ENCODE peak calls at places on chromosomes 7 and 10, in ten cellular contexts. One of them, this sample, is unnamed.
A peak's percentile ranks its signal among the peaks of the same experiment; 100 is the strongest.

GRCh38 chr10:13650961-13651360 is 64.2 kb downstream of the PRPF18 start:
- DNase-seq in Peyer's patch: no peak
- DNase-seq in chondrocyte: no peak
- DNase-seq in fibroblast of lung: no peak
- DNase-seq in fibroblast of pulmonary artery: no peak
- DNase-seq in tibial nerve: no peak
- DNase-seq in lung: no peak
- DNase-seq in tibial artery: no peak
- DNase-seq in RWPE1: no peak
- DNase-seq in astrocyte: no peak
- DNase-seq in this sample: no peak

GRCh38 chr7:47574473-47575328 is 7.2 kb downstream of the TNS3 start:
- DNase-seq in Peyer's patch: no peak
- DNase-seq in lung: no peak
- DNase-seq in fibroblast of lung: no peak
- DNase-seq in astrocyte: peak; percentile 58
- DNase-seq in fibroblast of pulmonary artery: no peak
- DNase-seq in tibial nerve: no peak
- DNase-seq in chondrocyte: no peak
- DNase-seq in RWPE1: no peak
- DNase-seq in tibial artery: no peak
- DNase-seq in this sample: no peak

GRCh38 chr7:113383638-113384037 is 265.3 kb upstream of the SMIM30 start:
- DNase-seq in tibial nerve: no peak
- DNase-seq in astrocyte: no peak
- DNase-seq in RWPE1: no peak
- DNase-seq in lung: no peak
- DNase-seq in tibial artery: no peak
- DNase-seq in chondrocyte: no peak
- DNase-seq in Peyer's patch: no peak
- DNase-seq in fibroblast of pulmonary artery: no peak
- DNase-seq in fibroblast of lung: no peak
- DNase-seq in this sample: no peak

GRCh38 chr10:3074145-3074665 is 6.9 kb downstream of the PFKP start:
- DNase-seq in chondrocyte: no peak
- DNase-seq in fibroblast of pulmonary artery: no peak
- DNase-seq in RWPE1: peak; percentile 31
- DNase-seq in fibroblast of lung: no peak
- DNase-seq in tibial nerve: no peak
- DNase-seq in astrocyte: peak; percentile 53
- DNase-seq in tibial artery: no peak
- DNase-seq in lung: no peak
- DNase-seq in Peyer's patch: peak; percentile 66
- DNase-seq in this sample: no peak

GRCh38 chr10:92242910-92243671 is 47.8 kb downstream of the CPEB3 start:
- DNase-seq in RWPE1: peak; percentile 60
- DNase-seq in lung: peak; percentile 63
- DNase-seq in fibroblast of pulmonary artery: peak; percentile 77
- DNase-seq in chondrocyte: no peak
- DNase-seq in tibial nerve: peak; percentile 38
- DNase-seq in Peyer's patch: peak; percentile 52
- DNase-seq in astrocyte: peak; percentile 58
- DNase-seq in tibial artery: peak; percentile 54
- DNase-seq in fibroblast of lung: peak; percentile 69
- DNase-seq in this sample: peak; percentile 11

GRCh38 chr7:75842836-75843446 is 29.3 kb upstream of the CCL24 start:
- DNase-seq in chondrocyte: no peak
- DNase-seq in RWPE1: peak; percentile 85
- DNase-seq in astrocyte: peak; percentile 87
- DNase-seq in Peyer's patch: no peak
- DNase-seq in fibroblast of lung: peak; percentile 94
- DNase-seq in tibial artery: peak; percentile 44
- DNase-seq in lung: no peak
- DNase-seq in fibroblast of pulmonary artery: peak; percentile 98
- DNase-seq in tibial nerve: peak; percentile 30
- DNase-seq in this sample: no peak

GRCh38 chr10:110755781-110756180 is 111.6 kb downstream of the RBM20 start:
- DNase-seq in chondrocyte: no peak
- DNase-seq in fibroblast of pulmonary artery: no peak
- DNase-seq in tibial nerve: no peak
- DNase-seq in Peyer's patch: no peak
- DNase-seq in lung: no peak
- DNase-seq in astrocyte: no peak
- DNase-seq in fibroblast of lung: no peak
- DNase-seq in RWPE1: no peak
- DNase-seq in tibial artery: no peak
- DNase-seq in this sample: no peak

GRCh38 chr10:60989400-60989876 is 45.5 kb upstream of the RHOBTB1 start:
- DNase-seq in tibial nerve: no peak
- DNase-seq in tibial artery: no peak
- DNase-seq in RWPE1: peak; percentile 29
- DNase-seq in astrocyte: no peak
- DNase-seq in Peyer's patch: no peak
- DNase-seq in fibroblast of lung: no peak
- DNase-seq in chondrocyte: no peak
- DNase-seq in fibroblast of pulmonary artery: no peak
- DNase-seq in lung: no peak
- DNase-seq in this sample: no peak

GRCh38 chr10:70512149-70512611 is 33.6 kb downstream of the PALD1 start:
- DNase-seq in fibroblast of pulmonary artery: peak; percentile 10
- DNase-seq in tibial nerve: no peak
- DNase-seq in fibroblast of lung: peak; percentile 41
- DNase-seq in tibial artery: no peak
- DNase-seq in chondrocyte: no peak
- DNase-seq in RWPE1: no peak
- DNase-seq in lung: no peak
- DNase-seq in Peyer's patch: no peak
- DNase-seq in astrocyte: peak; percentile 16
- DNase-seq in this sample: no peak

GRCh38 chr7:13117103-13117502 is 429.7 kb downstream of the ARL4A start:
- DNase-seq in lung: no peak
- DNase-seq in Peyer's patch: no peak
- DNase-seq in chondrocyte: no peak
- DNase-seq in astrocyte: no peak
- DNase-seq in fibroblast of lung: peak; percentile 61
- DNase-seq in tibial artery: no peak
- DNase-seq in RWPE1: peak; percentile 35
- DNase-seq in tibial nerve: no peak
- DNase-seq in fibroblast of pulmonary artery: peak; percentile 50
- DNase-seq in this sample: no peak

GRCh38 chr10:44589181-44589884 is 204.4 kb upstream of the CXCL12 start:
- DNase-seq in chondrocyte: no peak
- DNase-seq in lung: no peak
- DNase-seq in astrocyte: no peak
- DNase-seq in Peyer's patch: no peak
- DNase-seq in fibroblast of lung: no peak
- DNase-seq in tibial artery: no peak
- DNase-seq in RWPE1: no peak
- DNase-seq in fibroblast of pulmonary artery: no peak
- DNase-seq in tibial nerve: no peak
- DNase-seq in this sample: no peak

GRCh38 chr10:130341325-130341724 is 205.1 kb downstream of the GLRX3 start:
- DNase-seq in tibial nerve: no peak
- DNase-seq in tibial artery: no peak
- DNase-seq in fibroblast of lung: no peak
- DNase-seq in astrocyte: no peak
- DNase-seq in chondrocyte: no peak
- DNase-seq in RWPE1: no peak
- DNase-seq in Peyer's patch: no peak
- DNase-seq in lung: no peak
- DNase-seq in fibroblast of pulmonary artery: no peak
- DNase-seq in this sample: peak; percentile 32
- TF ChIP-seq CTCF in tibial nerve: no peak
- TF ChIP-seq CTCF in tibial artery: peak; percentile 24
- TF ChIP-seq CTCF in fibroblast of lung: no peak
- TF ChIP-seq CTCF in astrocyte: no peak
- TF ChIP-seq CTCF in chondrocyte: peak; percentile 14
- TF ChIP-seq CTCF in RWPE1: no peak
- TF ChIP-seq CTCF in Peyer's patch: peak; percentile 16
- TF ChIP-seq CTCF in lung: no peak
- TF ChIP-seq CTCF in fibroblast of pulmonary artery: no peak
- TF ChIP-seq CTCF in this sample: peak; percentile 83

GRCh38 chr7:104643587-104644217 is 315.3 kb downstream of the LHFPL3 start:
- DNase-seq in fibroblast of lung: peak; percentile 1
- DNase-seq in Peyer's patch: no peak
- DNase-seq in tibial artery: no peak
- DNase-seq in chondrocyte: no peak
- DNase-seq in tibial nerve: no peak
- DNase-seq in lung: no peak
- DNase-seq in fibroblast of pulmonary artery: peak; percentile 34
- DNase-seq in astrocyte: no peak
- DNase-seq in RWPE1: peak; percentile 13
- DNase-seq in this sample: no peak
- TF ChIP-seq CTCF in fibroblast of lung: peak; percentile 30
- TF ChIP-seq CTCF in Peyer's patch: no peak
- TF ChIP-seq CTCF in tibial artery: no peak
- TF ChIP-seq CTCF in chondrocyte: peak; percentile 70
- TF ChIP-seq CTCF in tibial nerve: no peak
- TF ChIP-seq CTCF in lung: no peak
- TF ChIP-seq CTCF in fibroblast of pulmonary artery: peak; percentile 58
- TF ChIP-seq CTCF in astrocyte: peak; percentile 54
- TF ChIP-seq CTCF in RWPE1: peak; percentile 26
- TF ChIP-seq CTCF in this sample: peak; percentile 73

DNA sequence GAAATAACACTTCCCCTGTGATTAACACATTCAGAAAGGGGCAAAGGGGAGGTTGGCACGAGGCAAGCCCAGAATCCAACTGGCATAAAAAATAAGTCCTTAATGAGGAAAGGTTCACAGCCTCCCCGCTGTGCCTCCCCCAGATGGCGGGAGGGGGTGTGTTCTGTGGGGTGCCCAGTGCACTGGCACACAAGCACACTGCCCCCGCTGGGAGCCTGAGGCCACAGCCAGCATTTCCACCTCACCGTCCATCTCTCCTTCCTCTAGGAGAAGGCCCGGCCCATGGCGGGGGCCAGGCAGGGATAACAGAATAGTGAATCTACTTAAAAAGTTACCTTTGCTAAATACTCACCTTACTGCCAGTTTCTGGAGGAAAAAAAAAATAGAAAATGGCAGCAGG is 43.2 kb downstream of the PRKAG2 start:
- DNase-seq in chondrocyte: peak; percentile 77
- DNase-seq in RWPE1: no peak
- DNase-seq in astrocyte: no peak
- DNase-seq in fibroblast of pulmonary artery: no peak
- DNase-seq in tibial artery: no peak
- DNase-seq in tibial nerve: no peak
- DNase-seq in lung: no peak
- DNase-seq in fibroblast of lung: no peak
- DNase-seq in Peyer's patch: peak; percentile 24
- DNase-seq in this sample: no peak
- TF ChIP-seq CTCF in chondrocyte: no peak
- TF ChIP-seq CTCF in RWPE1: no peak
- TF ChIP-seq CTCF in astrocyte: no peak
- TF ChIP-seq CTCF in fibroblast of pulmonary artery: no peak
- TF ChIP-seq CTCF in tibial artery: no peak
- TF ChIP-seq CTCF in tibial nerve: no peak
- TF ChIP-seq CTCF in lung: no peak
- TF ChIP-seq CTCF in fibroblast of lung: no peak
- TF ChIP-seq CTCF in Peyer's patch: no peak
- TF ChIP-seq CTCF in this sample: no peak

DNA sequence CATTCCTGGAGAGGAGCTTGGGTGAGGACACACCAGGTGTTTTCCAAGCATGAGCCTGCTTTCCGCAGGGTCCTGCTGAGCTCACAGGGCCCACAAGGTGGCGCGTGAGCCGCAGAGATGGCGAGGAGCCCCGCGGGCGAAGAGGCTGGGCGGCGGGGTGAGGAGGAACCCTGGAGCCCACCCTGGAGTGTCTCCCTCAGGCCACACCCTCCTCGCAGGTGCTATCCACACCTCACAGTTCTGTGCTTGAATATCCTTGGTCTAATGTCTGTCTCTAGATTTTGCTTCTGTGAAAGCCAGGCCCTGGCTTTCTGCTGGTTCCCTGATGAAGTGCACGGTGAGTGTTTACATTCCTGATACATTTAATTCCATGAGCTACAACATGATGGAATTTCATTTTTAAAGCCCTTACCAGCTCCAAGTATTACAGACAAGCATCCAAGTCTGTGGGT is 433.6 kb downstream of the ACTR3B start:
- DNase-seq in lung: peak; percentile 33
- DNase-seq in RWPE1: no peak
- DNase-seq in tibial artery: no peak
- DNase-seq in tibial nerve: no peak
- DNase-seq in astrocyte: no peak
- DNase-seq in chondrocyte: no peak
- DNase-seq in Peyer's patch: no peak
- DNase-seq in fibroblast of lung: no peak
- DNase-seq in fibroblast of pulmonary artery: no peak
- DNase-seq in this sample: peak; percentile 32
- TF ChIP-seq CTCF in lung: peak; percentile 3
- TF ChIP-seq CTCF in RWPE1: no peak
- TF ChIP-seq CTCF in tibial artery: no peak
- TF ChIP-seq CTCF in tibial nerve: peak; percentile 29
- TF ChIP-seq CTCF in astrocyte: no peak
- TF ChIP-seq CTCF in chondrocyte: peak; percentile 24
- TF ChIP-seq CTCF in Peyer's patch: peak; percentile 3
- TF ChIP-seq CTCF in fibroblast of lung: no peak
- TF ChIP-seq CTCF in fibroblast of pulmonary artery: no peak
- TF ChIP-seq CTCF in this sample: peak; percentile 76

DNA sequence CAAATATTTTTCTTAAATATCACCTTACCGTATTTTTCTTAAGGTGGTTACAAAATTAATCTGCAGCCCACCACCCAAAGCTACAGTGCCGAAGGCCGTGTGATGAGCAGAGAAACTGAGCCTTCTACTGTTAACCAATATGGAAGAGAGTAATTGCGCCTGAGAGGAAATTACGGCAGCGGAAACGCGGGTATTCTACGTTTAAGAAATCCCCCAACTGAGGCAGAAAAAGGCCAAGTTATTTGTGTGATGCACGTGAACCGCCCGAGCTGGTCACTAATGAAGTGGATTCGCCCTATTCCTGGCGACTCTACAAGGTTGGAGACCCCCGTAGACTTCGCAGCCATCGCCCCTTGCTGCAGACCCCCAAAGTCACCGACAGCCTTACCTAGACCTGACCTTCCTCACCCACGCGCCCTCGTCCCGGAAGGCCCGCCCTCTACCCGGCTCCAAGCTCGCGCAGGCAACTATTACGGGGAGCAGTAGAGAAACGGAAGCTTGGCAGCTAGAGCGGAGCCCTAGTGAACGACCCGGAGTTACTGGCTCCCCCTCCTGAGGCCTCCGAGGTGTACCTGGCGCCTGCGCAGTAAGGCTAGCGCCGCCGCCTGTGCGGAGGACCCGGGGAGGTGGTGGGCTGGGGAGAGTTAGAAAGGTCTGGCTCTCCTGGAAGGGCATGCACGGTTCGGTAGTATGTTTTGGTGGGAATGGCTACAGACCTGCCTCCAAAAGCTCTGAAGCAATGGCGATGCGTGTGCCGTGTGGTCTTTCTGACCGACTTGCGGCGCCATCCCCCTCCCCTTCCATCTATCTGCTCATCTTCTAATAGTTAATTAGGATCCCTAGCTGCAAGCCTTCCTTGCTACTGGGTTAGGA is at the start of gene MRPS33:
- DNase-seq in RWPE1: peak; percentile 98
- DNase-seq in fibroblast of pulmonary artery: peak; percentile 97
- DNase-seq in astrocyte: peak; percentile 92
- DNase-seq in tibial nerve: peak; percentile 93
- DNase-seq in fibroblast of lung: peak; percentile 96
- DNase-seq in Peyer's patch: peak; percentile 92
- DNase-seq in tibial artery: peak; percentile 95
- DNase-seq in chondrocyte: peak; percentile 96
- DNase-seq in lung: peak; percentile 96
- DNase-seq in this sample: peak; percentile 89
- TF ChIP-seq CTCF in RWPE1: peak; percentile 93
- TF ChIP-seq CTCF in fibroblast of pulmonary artery: peak; percentile 25
- TF ChIP-seq CTCF in astrocyte: peak; percentile 50
- TF ChIP-seq CTCF in tibial nerve: peak; percentile 36
- TF ChIP-seq CTCF in fibroblast of lung: no peak
- TF ChIP-seq CTCF in Peyer's patch: peak; percentile 9
- TF ChIP-seq CTCF in tibial artery: peak; percentile 33
- TF ChIP-seq CTCF in chondrocyte: peak; percentile 85
- TF ChIP-seq CTCF in lung: peak; percentile 36
- TF ChIP-seq CTCF in this sample: peak; percentile 58

GRCh38 chr10:37643187-37643586 is 214.2 kb downstream of the ZNF248 start:
- DNase-seq in chondrocyte: no peak
- DNase-seq in fibroblast of lung: no peak
- DNase-seq in fibroblast of pulmonary artery: no peak
- DNase-seq in tibial nerve: no peak
- DNase-seq in RWPE1: no peak
- DNase-seq in lung: no peak
- DNase-seq in tibial artery: no peak
- DNase-seq in Peyer's patch: no peak
- DNase-seq in astrocyte: no peak
- DNase-seq in this sample: no peak
- TF ChIP-seq CTCF in chondrocyte: no peak
- TF ChIP-seq CTCF in fibroblast of lung: no peak
- TF ChIP-seq CTCF in fibroblast of pulmonary artery: no peak
- TF ChIP-seq CTCF in tibial nerve: no peak
- TF ChIP-seq CTCF in RWPE1: no peak
- TF ChIP-seq CTCF in lung: no peak
- TF ChIP-seq CTCF in tibial artery: no peak
- TF ChIP-seq CTCF in Peyer's patch: no peak
- TF ChIP-seq CTCF in astrocyte: no peak
- TF ChIP-seq CTCF in this sample: no peak

This sample was measured in progenitor cell of endocrine pancreas.